ENCODE peak calls at places on chromosomes 13 and 19, in five cellular contexts. I is GM20000, D is cardiac fibroblast, G is breast epithelium, W is nephron progenitor cell. Y is an unnamed sample.
A peak's percentile ranks its signal among the peaks of the same experiment; 100 is the strongest.

GRCh38 chr13:51800456-51800855 is 3.5 kb downstream of the DHRS12 start:
- DNase-seq in G (no peak), I (no peak), W (no peak), D (no peak), Y (no peak)

GRCh38 chr13:69556540-69557196 is 551.0 kb upstream of the ATXN8OS start:
- DNase-seq in I (no peak), G (no peak), D (no peak), W (no peak), Y (no peak)

GRCh38 chr13:50222569-50223332 is 207.5 kb downstream of the KCNRG start:
- DNase-seq in G (peak; percentile 64), I (no peak), W (no peak), D (peak; percentile 93), Y (no peak)

GRCh38 chr13:76638882-76639281 is 247.3 kb downstream of the KCTD12 start:
- DNase-seq in G (no peak), I (no peak), D (peak; percentile 57), W (no peak), Y (no peak)

GRCh38 chr13:78609464-78610205 is 6.3 kb upstream of the POU4F1 start:
- DNase-seq in W (no peak), G (no peak), D (no peak), I (no peak), Y (no peak)

GRCh38 chr19:19866599-19867248 is 1.0 kb downstream of the ZNF253 start:
- DNase-seq in I (peak; percentile 65), D (peak; percentile 23), W (peak; percentile 6), G (no peak), Y (no peak)

GRCh38 chr13:112103971-112104872 is 37.3 kb downstream of the SOX1 start:
- DNase-seq in D (no peak), I (no peak), G (no peak), W (peak; percentile 39), Y (no peak)

GRCh38 chr19:1251503-1252220 is 3.3 kb downstream of the MIDN start:
- DNase-seq in I (no peak), D (no peak), W (peak; percentile 36), G (no peak), Y (no peak)

GRCh38 chr13:95480131-95480545 is 72.4 kb upstream of the CLDN10 start:
- DNase-seq in D (no peak), I (no peak), W (no peak), G (no peak), Y (no peak)

GRCh38 chr19:18989316-18989715 is 44.0 kb downstream of the SUGP2 start:
- DNase-seq in D (no peak), I (no peak), W (no peak), G (no peak), Y (no peak)

GRCh38 chr19:39110263-39110967 is 15.2 kb upstream of the PAK4 start:
- DNase-seq in D (peak; percentile 50), G (peak; percentile 79), I (peak; percentile 83), W (peak; percentile 67), Y (no peak)

GRCh38 chr19:51549533-51550324 is 18.3 kb upstream of the SIGLEC6 start:
- DNase-seq in D (no peak), G (no peak), I (no peak), W (no peak), Y (no peak)

GRCh38 chr19:29397748-29398147 is 128.0 kb upstream of the VSTM2B start:
- DNase-seq in I (no peak), G (no peak), D (no peak), W (no peak), Y (no peak)

GRCh38 chr13:36674337-36675212 is 755 bp downstream of the SERTM1 start:
- DNase-seq in G (no peak), W (peak; percentile 12), D (no peak), I (peak; percentile 14), Y (no peak)

GRCh38 chr13:40992678-40993077 is 26.4 kb downstream of the ELF1 start:
- DNase-seq in D (peak; percentile 22), I (no peak), G (no peak), W (no peak), Y (no peak)

GRCh38 chr13:50909605-50910482 is at the start of gene RNASEH2B:
- DNase-seq in G (peak; percentile 52), I (peak; percentile 84), D (peak; percentile 59), W (peak; percentile 71), Y (no peak)

GRCh38 chr19:39828015-39828633 is 5.8 kb downstream of the DYRK1B start:
- DNase-seq in I (no peak), W (no peak), D (no peak), G (no peak), Y (peak; percentile 86)

GRCh38 chr13:74730556-74731331 is 596.5 kb upstream of the KLF12 start:
- DNase-seq in I (no peak), D (peak; percentile 25), G (no peak), W (no peak), Y (no peak)

GRCh38 chr19:16814526-16815100 is 14.6 kb upstream of the SIN3B start:
- DNase-seq in D (peak; percentile 61), G (no peak), I (no peak), W (no peak), Y (no peak)

GRCh38 chr19:1251233-1251502 is 2.8 kb downstream of the MIDN start:
- DNase-seq in I (peak; percentile 53), D (peak; percentile 79), W (peak; percentile 49), G (no peak), Y (no peak)

GRCh38 chr19:2042485-2043268 is 8.4 kb downstream of the MKNK2 start:
- DNase-seq in D (no peak), I (no peak), G (no peak), W (no peak), Y (peak; percentile 91)

GRCh38 chr13:103883152-103883551 is 816.9 kb upstream of the SLC10A2 start:
- DNase-seq in G (peak; percentile 87), W (peak; percentile 61), D (peak; percentile 97), I (no peak), Y (peak; percentile 94)

GRCh38 chr13:30652746-30653145 is 35.0 kb downstream of the USPL1 start:
- DNase-seq in D (no peak), G (no peak), I (no peak), W (no peak), Y (no peak)

GRCh38 chr13:42753697-42754096 is 27.7 kb upstream of the FAM216B start:
- DNase-seq in I (no peak), W (peak; percentile 6), D (peak; percentile 46), G (no peak), Y (no peak)

GRCh38 chr19:18915639-18916038 is 3.5 kb downstream of the COPE start:
- DNase-seq in W (peak; percentile 40), D (peak; percentile 44), I (no peak), G (no peak), Y (no peak)

GRCh38 chr19:41308450-41309224 is 1.3 kb upstream of the CCDC97 start:
- DNase-seq in I (peak; percentile 83), G (peak; percentile 97), W (peak; percentile 97), D (peak; percentile 94), Y (peak; percentile 93)

GRCh38 chr19:1046836-1047695 is 7.2 kb downstream of the ABCA7 start:
- DNase-seq in I (no peak), D (no peak), G (no peak), W (no peak), Y (no peak)

GRCh38 chr19:27966390-27966816 is 1246.5 kb downstream of the UQCRFS1 start:
- DNase-seq in D (peak; percentile 49), W (no peak), G (no peak), I (no peak), Y (no peak)
- TF ChIP-seq CTCF in D (peak; percentile 75), W (peak; percentile 68), G (no peak), I (peak; percentile 41), Y (peak; percentile 88)

GRCh38 chr19:49615861-49616260 is 24.1 kb downstream of the RRAS start:
- DNase-seq in I (no peak), D (no peak), W (no peak), G (no peak), Y (no peak)

GRCh38 chr19:49616532-49616931 is 23.4 kb downstream of the RRAS start:
- DNase-seq in I (no peak), G (no peak), D (no peak), W (no peak), Y (no peak)

GRCh38 chr19:49613374-49613773 is 22.4 kb downstream of the PRR12 start:
- DNase-seq in W (no peak), D (peak; percentile 73), G (no peak), I (no peak), Y (no peak)

GRCh38 chr19:49616945-49617344 is 23.0 kb downstream of the RRAS start:
- DNase-seq in G (no peak), W (no peak), D (no peak), I (no peak), Y (no peak)

GRCh38 chr19:49614096-49614857 is 23.3 kb downstream of the PRR12 start:
- DNase-seq in D (peak; percentile 95), I (no peak), G (no peak), W (no peak), Y (no peak)
- TF ChIP-seq CTCF in D (peak; percentile 31), I (no peak), G (no peak), W (no peak), Y (peak; percentile 31)

DNA sequence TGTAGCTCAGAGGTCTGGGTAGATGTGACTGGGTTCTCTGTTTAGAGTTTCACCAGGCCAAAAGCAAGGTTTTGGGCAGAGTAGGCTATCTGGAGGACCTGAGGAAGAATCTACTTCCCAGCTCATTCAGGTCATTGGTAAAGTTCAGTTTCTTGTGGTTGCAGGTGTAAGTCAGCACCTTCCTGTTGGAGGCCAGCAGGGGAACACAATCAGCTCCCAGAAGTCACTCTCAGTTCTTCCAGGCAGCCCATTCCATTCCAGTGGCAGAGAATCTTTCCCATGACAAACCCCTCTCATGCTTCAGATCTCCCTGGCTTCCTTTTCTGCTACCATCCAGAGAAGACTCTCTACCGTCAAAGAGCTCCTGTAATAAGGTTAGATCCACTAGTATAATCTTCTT is 176.2 kb upstream of the UFM1 start:
- DNase-seq in I (no peak), W (no peak), G (no peak), D (no peak), Y (no peak)
- TF ChIP-seq CTCF in I (no peak), W (no peak), G (no peak), D (no peak), Y (no peak)

DNA sequence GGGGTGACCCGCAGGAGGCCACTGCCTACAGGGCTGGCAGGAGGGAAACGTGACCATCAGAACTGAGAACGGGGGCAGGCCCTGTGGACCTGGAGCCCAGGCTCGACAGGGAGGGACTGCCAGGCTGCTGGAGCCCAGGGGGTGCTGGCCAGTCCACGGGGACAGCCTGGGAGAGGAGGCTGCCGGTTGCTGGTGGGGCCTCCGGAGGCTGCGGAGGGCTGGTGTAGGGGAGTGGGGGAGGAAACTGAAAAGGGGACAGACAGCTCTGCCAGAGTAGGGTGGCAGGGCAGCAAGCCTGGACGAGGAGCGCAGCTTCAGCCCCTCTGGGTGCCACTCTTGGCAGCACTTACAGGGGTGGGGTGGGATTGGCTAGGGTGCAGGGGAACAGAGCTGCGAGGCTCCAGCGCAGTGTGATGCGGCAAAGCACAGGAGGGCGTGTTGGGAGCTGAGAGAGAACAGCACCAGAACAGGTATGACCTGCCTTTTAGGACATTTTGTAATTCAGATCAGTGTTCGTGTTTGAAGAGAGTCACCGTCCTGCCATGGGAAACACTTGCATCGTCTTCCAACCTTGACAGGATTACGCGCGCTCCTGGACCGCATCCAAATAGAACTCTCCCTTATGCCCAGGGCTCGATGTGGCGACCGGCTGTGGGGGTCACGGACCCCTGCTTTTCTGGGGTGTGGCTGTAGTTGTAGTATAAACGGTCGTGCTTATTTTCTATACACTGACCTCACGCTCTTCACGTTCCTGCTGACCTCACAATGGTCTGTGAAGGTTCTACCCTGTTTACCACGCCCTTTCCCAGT is 19.9 kb upstream of the ARHGEF7 start:
- DNase-seq in I (no peak), D (no peak), W (no peak), G (no peak), Y (no peak)
- TF ChIP-seq CTCF in I (no peak), D (no peak), W (no peak), G (no peak), Y (no peak)

GRCh38 chr19:55605637-55606470 is at the start of gene ZNF865:
- DNase-seq in D (peak; percentile 91), W (peak; percentile 79), I (peak; percentile 85), G (peak; percentile 72), Y (no peak)
- TF ChIP-seq CTCF in D (peak; percentile 92), W (peak; percentile 65), I (peak; percentile 79), G (no peak), Y (peak; percentile 87)